ENCODE peak calls at places on chromosome 15, in four cellular contexts. O, W, S and F are unnamed samples.

GRCh38 chr15:41464889-41465580 is 28.6 kb upstream of the ITPKA start:
- DNase-seq in O (no peak), W (no peak), S (no peak), F (no peak)

GRCh38 chr15:90481023-90481422 is 48.7 kb upstream of the CRTC3 start:
- DNase-seq in O (no peak), W (no peak), S (no peak), F (no peak)

GRCh38 chr15:99635794-99636193 is 70.0 kb downstream of the MEF2A start:
- DNase-seq in O (no peak), W (no peak), S (no peak), F (no peak)

GRCh38 chr15:59456114-59456513 is 18.1 kb downstream of the FAM81A start:
- DNase-seq in O (peak; percentile 50), W (no peak), S (no peak), F (no peak)

GRCh38 chr15:100043732-100044131 is 298.0 kb downstream of the ADAMTS17 start:
- DNase-seq in O (no peak), W (no peak), S (no peak), F (no peak)

GRCh38 chr15:31511707-31512310 is 185.2 kb downstream of the KLF13 start:
- DNase-seq in O (no peak), W (no peak), S (no peak), F (peak; percentile 43)

GRCh38 chr15:92184679-92185230 is 208.9 kb upstream of the ST8SIA2 start:
- DNase-seq in O (no peak), W (no peak), S (no peak), F (no peak)

GRCh38 chr15:92682772-92683510 is 27.4 kb upstream of the FAM174B start:
- DNase-seq in O (no peak), W (no peak), S (no peak), F (no peak)

GRCh38 chr15:69784808-69785550 is 312.7 kb downstream of the TLE3 start:
- DNase-seq in O (no peak), W (no peak), S (no peak), F (no peak)

GRCh38 chr15:99536422-99537033 is 29.3 kb upstream of the MEF2A start:
- DNase-seq in O (no peak), W (no peak), S (no peak), F (no peak)

GRCh38 chr15:72592676-72593075 is 61.8 kb upstream of the GOLGA6B start:
- DNase-seq in O (no peak), W (no peak), S (no peak), F (no peak)

GRCh38 chr15:38002883-38003477 is 68.5 kb downstream of the TMCO5A start:
- DNase-seq in O (no peak), W (peak; percentile 18), S (no peak), F (peak; percentile 37)

GRCh38 chr15:70195808-70196304 is 98.1 kb upstream of the TLE3 start:
- DNase-seq in O (peak; percentile 80), W (no peak), S (no peak), F (no peak)

GRCh38 chr15:50181206-50181982 is 602 bp upstream of the SLC27A2 start:
- DNase-seq in O (no peak), W (no peak), S (no peak), F (no peak)

GRCh38 chr15:50183112-50183794 is 1.3 kb downstream of the SLC27A2 start:
- DNase-seq in O (no peak), W (no peak), S (no peak), F (peak; percentile 60)

GRCh38 chr15:50180578-50180977 is 1.4 kb upstream of the SLC27A2 start:
- DNase-seq in O (no peak), W (no peak), S (no peak), F (no peak)

GRCh38 chr15:50181983-50182232 is at the start of gene SLC27A2:
- DNase-seq in O (no peak), W (peak; percentile 37), S (no peak), F (no peak)

GRCh38 chr15:50182233-50183013 is 427 bp downstream of the SLC27A2 start:
- DNase-seq in O (peak; percentile 90), W (no peak), S (peak; percentile 13), F (peak; percentile 75)
- TF ChIP-seq CTCF in O (no peak), W (no peak), S (no peak), F (no peak)

DNA sequence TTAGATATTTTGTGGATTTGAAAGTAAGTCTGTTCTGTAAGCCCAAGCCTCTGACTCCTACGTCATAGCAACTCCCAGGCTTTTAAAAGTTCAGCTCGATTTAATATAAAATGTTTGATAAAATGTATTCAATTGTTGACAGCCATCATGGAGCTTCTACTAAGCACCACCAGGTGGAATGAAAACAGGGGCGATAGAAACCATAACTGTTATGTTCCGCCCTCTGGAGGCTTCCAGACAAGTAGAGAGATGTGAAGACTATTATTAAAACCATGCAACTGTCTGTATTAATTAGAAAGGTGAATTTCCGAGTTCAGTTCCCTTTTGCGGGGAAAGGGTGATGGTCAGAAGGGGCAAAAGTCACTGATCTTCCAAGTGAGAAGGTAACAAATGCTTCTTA is 292.2 kb downstream of the NR2F2 start:
- DNase-seq in O (no peak), W (no peak), S (no peak), F (no peak)
- TF ChIP-seq CTCF in O (no peak), W (no peak), S (no peak), F (no peak)

GRCh38 chr15:64740361-64741170 is 34.8 kb downstream of the RBPMS2 start:
- DNase-seq in O (peak; percentile 85), W (no peak), S (no peak), F (peak; percentile 54)
- TF ChIP-seq CTCF in O (peak; percentile 34), W (no peak), S (no peak), F (peak; percentile 50)

DNA sequence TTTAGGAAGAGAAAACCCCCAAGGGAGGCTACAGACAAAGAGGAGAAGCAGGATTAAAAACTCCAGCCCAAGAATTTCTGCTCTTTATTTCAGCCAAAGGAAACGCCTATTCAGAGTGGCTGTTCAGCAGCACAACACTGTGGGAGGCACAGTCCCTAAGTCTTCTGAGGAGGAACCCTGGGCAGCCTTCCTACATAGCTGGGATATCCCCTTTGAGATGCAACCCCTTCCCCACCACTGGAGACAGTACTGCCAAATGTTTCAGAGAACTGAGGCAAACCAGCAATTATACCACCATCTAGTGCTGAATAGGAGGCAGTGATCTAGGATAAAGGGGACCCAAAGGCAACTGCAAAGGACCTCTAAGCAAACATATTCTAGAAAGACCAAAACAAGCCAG is 168.1 kb downstream of the VPS13C start:
- DNase-seq in O (no peak), W (no peak), S (no peak), F (no peak)
- TF ChIP-seq CTCF in O (no peak), W (no peak), S (no peak), F (no peak)

GRCh38 chr15:65192016-65192415 is 6.9 kb upstream of the CLPX start:
- DNase-seq in O (no peak), W (no peak), S (no peak), F (peak; percentile 10)

GRCh38 chr15:65195542-65196026 is 10.4 kb upstream of the CLPX start:
- DNase-seq in O (no peak), W (no peak), S (no peak), F (no peak)

GRCh38 chr15:65196637-65197336 is 11.6 kb upstream of the CLPX start:
- DNase-seq in O (no peak), W (no peak), S (no peak), F (no peak)

GRCh38 chr15:65197337-65197645 is 12.1 kb upstream of the CLPX start:
- DNase-seq in O (no peak), W (no peak), S (no peak), F (no peak)

GRCh38 chr15:65194826-65195541 is 9.8 kb upstream of the CLPX start:
- DNase-seq in O (no peak), W (no peak), S (no peak), F (no peak)
- TF ChIP-seq CTCF in O (no peak), W (no peak), S (no peak), F (no peak)

GRCh38 chr15:81516012-81516411 is 142.0 kb upstream of the TMC3 start:
- DNase-seq in O (no peak), W (no peak), S (no peak), F (no peak)
- TF ChIP-seq CTCF in O (no peak), W (no peak), S (no peak), F (no peak)

GRCh38 chr15:74397239-74398068 is 30.0 kb upstream of the CYP11A1 start:
- DNase-seq in O (peak; percentile 30), W (no peak), S (no peak), F (no peak)

GRCh38 chr15:74395319-74396145 is 28.1 kb upstream of the CYP11A1 start:
- DNase-seq in O (peak; percentile 59), W (no peak), S (no peak), F (no peak)

GRCh38 chr15:74398183-74398582 is 30.7 kb upstream of the CYP11A1 start:
- DNase-seq in O (no peak), W (no peak), S (no peak), F (no peak)

GRCh38 chr15:74396146-74396438 is 28.6 kb upstream of the CYP11A1 start:
- DNase-seq in O (no peak), W (no peak), S (no peak), F (no peak)

GRCh38 chr15:74396445-74397238 is 29.2 kb upstream of the CYP11A1 start:
- DNase-seq in O (no peak), W (no peak), S (no peak), F (peak; percentile 80)
- TF ChIP-seq CTCF in O (no peak), W (no peak), S (no peak), F (peak; percentile 37)